ENCODE peak calls at places on chromosomes 5 and 9, in four cellular contexts. One of them, this sample, is unnamed.
A peak's percentile ranks its signal among the peaks of the same experiment; 100 is the strongest.

GRCh38 chr5:17888155-17888554 is 253.9 kb downstream of the TAF11L14 start:
- DNase-seq in Peyer's patch: no peak
- DNase-seq in A549: no peak
- DNase-seq in left lung: no peak
- DNase-seq in this sample: no peak

GRCh38 chr5:66757219-66757833 is 161.1 kb downstream of the MAST4 start:
- DNase-seq in left lung: no peak
- DNase-seq in Peyer's patch: no peak
- DNase-seq in A549: peak; percentile 61
- DNase-seq in this sample: peak; percentile 54

GRCh38 chr5:9658726-9659125 is 28.6 kb upstream of the TAS2R1 start:
- DNase-seq in A549: no peak
- DNase-seq in left lung: no peak
- DNase-seq in Peyer's patch: no peak
- DNase-seq in this sample: no peak

GRCh38 chr5:131324311-131324710 is 60.5 kb downstream of the CDC42SE2 start:
- DNase-seq in A549: no peak
- DNase-seq in left lung: no peak
- DNase-seq in Peyer's patch: no peak
- DNase-seq in this sample: no peak

GRCh38 chr5:50967388-50968039 is 301.1 kb downstream of the PARP8 start:
- DNase-seq in Peyer's patch: no peak
- DNase-seq in A549: no peak
- DNase-seq in left lung: no peak
- DNase-seq in this sample: no peak

GRCh38 chr5:124906339-124907097 is 160.1 kb upstream of the ZNF608 start:
- DNase-seq in A549: peak; percentile 10
- DNase-seq in Peyer's patch: no peak
- DNase-seq in left lung: no peak
- DNase-seq in this sample: peak; percentile 18

GRCh38 chr9:21027295-21027694 is 4.1 kb downstream of the HACD4 start:
- DNase-seq in left lung: no peak
- DNase-seq in A549: no peak
- DNase-seq in Peyer's patch: no peak
- DNase-seq in this sample: no peak

GRCh38 chr5:171595801-171596231 is 176.4 kb downstream of the FGF18 start:
- DNase-seq in left lung: no peak
- DNase-seq in A549: peak; percentile 60
- DNase-seq in Peyer's patch: no peak
- DNase-seq in this sample: peak; percentile 45

GRCh38 chr5:64900618-64901017 is 131.9 kb downstream of the CWC27 start:
- DNase-seq in Peyer's patch: no peak
- DNase-seq in left lung: no peak
- DNase-seq in A549: peak; percentile 6
- DNase-seq in this sample: no peak

GRCh38 chr5:37533851-37534250 is 154.7 kb downstream of the WDR70 start:
- DNase-seq in Peyer's patch: no peak
- DNase-seq in left lung: no peak
- DNase-seq in A549: peak; percentile 53
- DNase-seq in this sample: peak; percentile 49

GRCh38 chr9:127917603-127918002 is 762 bp upstream of the ST6GALNAC4 start:
- DNase-seq in Peyer's patch: no peak
- DNase-seq in A549: no peak
- DNase-seq in left lung: no peak
- DNase-seq in this sample: no peak

GRCh38 chr5:168314735-168315411 is 23.4 kb downstream of the WWC1 start:
- DNase-seq in A549: peak; percentile 98
- DNase-seq in left lung: peak; percentile 87
- DNase-seq in Peyer's patch: peak; percentile 91
- DNase-seq in this sample: peak; percentile 96
- H3K27ac ChIP-seq in A549: peak overlapping the region; percentile 92
- H3K27ac ChIP-seq in left lung: peak overlapping the region; percentile 54
- H3K27ac ChIP-seq in Peyer's patch: peak overlapping the region; percentile 49
- H3K27ac ChIP-seq in this sample: peak overlapping the region; percentile 74

GRCh38 chr5:54177058-54177457 is 133.3 kb downstream of the ARL15 start:
- DNase-seq in Peyer's patch: no peak
- DNase-seq in A549: no peak
- DNase-seq in left lung: no peak
- DNase-seq in this sample: no peak
- TF ChIP-seq CTCF in Peyer's patch: no peak
- TF ChIP-seq CTCF in A549: no peak
- TF ChIP-seq CTCF in left lung: no peak
- TF ChIP-seq CTCF in this sample: no peak

GRCh38 chr9:78989031-78989658 is 582.6 kb upstream of the TLE4 start:
- DNase-seq in left lung: no peak
- DNase-seq in A549: no peak
- DNase-seq in Peyer's patch: no peak
- DNase-seq in this sample: no peak

GRCh38 chr9:79000218-79001002 is 571.4 kb upstream of the TLE4 start:
- DNase-seq in Peyer's patch: no peak
- DNase-seq in left lung: no peak
- DNase-seq in A549: no peak
- DNase-seq in this sample: no peak

GRCh38 chr9:78997296-78997695 is 574.5 kb upstream of the TLE4 start:
- DNase-seq in left lung: no peak
- DNase-seq in A549: no peak
- DNase-seq in Peyer's patch: no peak
- DNase-seq in this sample: no peak

DNA sequence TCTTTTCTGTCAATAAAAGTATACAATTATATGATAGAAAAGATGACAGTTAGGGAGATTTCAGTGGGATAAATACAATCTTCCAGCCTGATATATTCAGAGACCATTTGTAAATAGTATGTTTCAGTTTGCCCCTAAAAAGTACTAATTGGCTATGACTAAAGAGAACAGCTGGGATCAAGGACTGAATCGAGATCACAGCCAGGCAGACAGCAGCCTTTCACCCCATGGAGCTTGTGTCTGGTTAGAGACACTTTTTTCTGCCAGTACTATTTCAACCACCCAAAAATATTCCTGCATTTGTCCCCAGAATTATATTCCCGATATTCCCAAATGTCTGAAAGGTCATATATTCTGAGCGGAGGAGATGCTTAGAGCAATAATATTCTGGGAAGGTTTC is 577.3 kb upstream of the TLE4 start:
- DNase-seq in left lung: no peak
- DNase-seq in A549: no peak
- DNase-seq in Peyer's patch: no peak
- DNase-seq in this sample: no peak
- H3K27ac ChIP-seq in left lung: no peak overlapping the region
- H3K27ac ChIP-seq in A549: no peak overlapping the region
- H3K27ac ChIP-seq in Peyer's patch: no peak overlapping the region
- H3K27ac ChIP-seq in this sample: no peak overlapping the region

GRCh38 chr5:104062495-104063377 is 500.1 kb upstream of the NUDT12 start:
- DNase-seq in left lung: no peak
- DNase-seq in Peyer's patch: no peak
- DNase-seq in A549: no peak
- DNase-seq in this sample: no peak
- TF ChIP-seq CTCF in left lung: no peak
- TF ChIP-seq CTCF in Peyer's patch: no peak
- TF ChIP-seq CTCF in A549: no peak
- TF ChIP-seq CTCF in this sample: no peak

DNA sequence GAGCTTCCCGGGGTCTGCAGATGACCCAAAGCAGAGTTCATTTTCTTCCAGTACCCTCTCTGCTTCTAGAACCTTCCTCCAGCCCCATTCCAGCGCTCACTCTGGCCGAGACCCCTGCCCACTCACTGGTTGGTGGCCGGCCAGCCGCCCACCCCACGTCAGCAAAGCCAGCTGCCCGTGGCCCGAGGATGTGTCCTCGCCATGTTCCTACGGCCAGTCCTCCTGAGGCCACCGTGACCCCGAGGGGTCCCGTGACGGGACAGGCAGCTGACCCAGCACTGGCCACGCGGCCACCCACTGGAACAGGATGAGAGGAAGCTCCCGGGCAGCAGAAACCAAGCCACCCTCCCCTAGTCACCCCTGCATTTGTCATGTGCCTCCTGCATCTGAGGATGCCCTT is 39.1 kb upstream of the SLC6A19 start:
- DNase-seq in A549: no peak
- DNase-seq in Peyer's patch: peak; percentile 46
- DNase-seq in left lung: peak; percentile 78
- DNase-seq in this sample: no peak
- H3K27ac ChIP-seq in A549: no peak overlapping the region
- H3K27ac ChIP-seq in Peyer's patch: no peak overlapping the region
- H3K27ac ChIP-seq in left lung: no peak overlapping the region
- H3K27ac ChIP-seq in this sample: peak overlapping the region; percentile 93